ENCODE peak calls at places on chromosomes 2 and 18, in seven cellular contexts. D is cardiac fibroblast; I is stimulated activated CD8-positive, alpha-beta memory T cell treated with anti-CD3 and anti-CD28 coated beads, Interleukin-15, amount 100 ng/mL, for 24 hours; W is Peyer's patch; K is A549; F is CD4-positive, alpha-beta T cell; G is neural crest cell. J is an unnamed sample.

GRCh38 chr2:181074457-181074856 is 94.1 kb downstream of the UBE2E3 start:
- DNase-seq in D (no peak), I (no peak), W (no peak), K (no peak), F (no peak), G (no peak), J (no peak)

GRCh38 chr2:108926561-108927380 is 62.2 kb downstream of the EDAR start:
- DNase-seq in D (no peak), I (no peak), W (no peak), K (no peak), F (no peak), G (no peak), J (no peak)

GRCh38 chr18:70500748-70501147 is 211.9 kb downstream of the SOCS6 start:
- DNase-seq in D (no peak), I (no peak), W (no peak), K (no peak), F (no peak), G (no peak), J (no peak)

GRCh38 chr18:37649930-37650329 is 84.3 kb upstream of the CELF4 start:
- DNase-seq in D (no peak), I (no peak), W (no peak), K (no peak), F (no peak), G (no peak), J (no peak)

GRCh38 chr2:151049746-151050145 is 211.9 kb downstream of the RBM43 start:
- DNase-seq in D (peak; percentile 70), I (no peak), W (no peak), K (peak; percentile 5), F (no peak), G (no peak), J (peak; percentile 59)

GRCh38 chr2:54579682-54580349 is 123.7 kb downstream of the SPTBN1 start:
- DNase-seq in D (no peak), I (no peak), W (peak; percentile 75), K (peak; percentile 82), F (peak; percentile 46), G (no peak), J (no peak)

GRCh38 chr2:181174880-181175590 is 194.6 kb downstream of the UBE2E3 start:
- DNase-seq in D (no peak), I (no peak), W (no peak), K (no peak), F (no peak), G (no peak), J (peak; percentile 22)

GRCh38 chr2:177724398-177725287 is 332.1 kb downstream of the AGPS start:
- DNase-seq in D (peak; percentile 63), I (no peak), W (no peak), K (peak; percentile 44), F (peak; percentile 5), G (peak; percentile 77), J (peak; percentile 40)